ENCODE peak calls at places on chromosomes 1 and 21, in seven cellular contexts. R is heart left ventricle, L is H1, A is tibial nerve, X is AG10803, D is left lung, O is right lobe of liver. T is an unnamed sample.

GRCh38 chr1:92749024-92749634 is 35.8 kb downstream of the EVI5 start:
- DNase-seq in R (no peak), L (no peak), A (no peak), X (peak; percentile 78), D (no peak), O (no peak), T (no peak)

GRCh38 chr1:50333595-50333974 is 89.7 kb downstream of the DMRTA2 start:
- DNase-seq in R (peak; percentile 79), L (peak; percentile 25), A (no peak), X (peak; percentile 15), D (peak; percentile 39), O (peak; percentile 57), T (peak; percentile 63)

GRCh38 chr21:44550807-44551206 is 498 bp downstream of the KRTAP10-2 start:
- DNase-seq in R (no peak), L (no peak), A (no peak), X (no peak), D (no peak), O (no peak), T (no peak)

GRCh38 chr1:41592451-41593125 is 108.1 kb upstream of the EDN2 start:
- DNase-seq in R (no peak), L (no peak), A (no peak), X (no peak), D (no peak), O (no peak), T (no peak)

GRCh38 chr1:68384321-68384813 is 65.4 kb downstream of the RPE65 start:
- DNase-seq in R (no peak), L (peak; percentile 10), A (no peak), X (peak; percentile 99), D (no peak), O (no peak), T (no peak)

GRCh38 chr1:107936498-107937481 is 28.2 kb downstream of the VAV3 start:
- DNase-seq in R (no peak), L (peak; percentile 64), A (no peak), X (peak; percentile 99), D (peak; percentile 61), O (no peak), T (no peak)

GRCh38 chr1:8004803-8005573 is 21.1 kb downstream of the ERRFI1 start:
- DNase-seq in R (peak; percentile 85), L (no peak), A (peak; percentile 90), X (peak; percentile 99), D (peak; percentile 56), O (peak; percentile 72), T (no peak)

GRCh38 chr21:36419996-36420395 is 34.8 kb downstream of the CHAF1B start:
- DNase-seq in R (peak; percentile 85), L (peak; percentile 70), A (peak; percentile 38), X (peak; percentile 90), D (peak; percentile 74), O (peak; percentile 78), T (peak; percentile 77)

GRCh38 chr1:106883208-106883607 is 173.3 kb upstream of the PRMT6 start:
- DNase-seq in R (no peak), L (no peak), A (no peak), X (no peak), D (no peak), O (no peak), T (no peak)
- TF ChIP-seq CTCF in R (no peak), L (no peak), A (no peak), X (no peak), D (no peak), O (no peak), T (no peak)

GRCh38 chr1:165686121-165686970 is 12.0 kb downstream of the ALDH9A1 start:
- DNase-seq in R (no peak), L (peak; percentile 19), A (no peak), X (no peak), D (no peak), O (no peak), T (no peak)
- TF ChIP-seq CTCF in R (no peak), L (peak; percentile 48), A (no peak), X (no peak), D (no peak), O (no peak), T (no peak)

GRCh38 chr1:182207300-182207699 is 145.8 kb upstream of the ZNF648 start:
- DNase-seq in R (no peak), L (no peak), A (no peak), X (no peak), D (no peak), O (no peak), T (no peak)

GRCh38 chr1:182206628-182207239 is 145.2 kb upstream of the ZNF648 start:
- DNase-seq in R (peak; percentile 64), L (no peak), A (peak; percentile 74), X (peak; percentile 59), D (no peak), O (no peak), T (no peak)

GRCh38 chr1:182210417-182210816 is 148.9 kb upstream of the ZNF648 start:
- DNase-seq in R (no peak), L (no peak), A (no peak), X (no peak), D (no peak), O (no peak), T (no peak)

GRCh38 chr1:182200025-182200814 is 138.7 kb upstream of the ZNF648 start:
- DNase-seq in R (no peak), L (no peak), A (no peak), X (no peak), D (no peak), O (no peak), T (no peak)

GRCh38 chr1:182205378-182206022 is 144.0 kb upstream of the ZNF648 start:
- DNase-seq in R (no peak), L (no peak), A (no peak), X (no peak), D (no peak), O (no peak), T (no peak)
- TF ChIP-seq CTCF in R (no peak), L (no peak), A (no peak), X (no peak), D (no peak), O (no peak), T (no peak)

GRCh38 chr1:20586939-20587638 is 1.8 kb upstream of the CDA start:
- DNase-seq in R (no peak), L (no peak), A (no peak), X (no peak), D (no peak), O (no peak), T (no peak)
- TF ChIP-seq CTCF in R (no peak), L (no peak), A (no peak), X (peak; percentile 33), D (no peak), O (no peak), T (no peak)

DNA sequence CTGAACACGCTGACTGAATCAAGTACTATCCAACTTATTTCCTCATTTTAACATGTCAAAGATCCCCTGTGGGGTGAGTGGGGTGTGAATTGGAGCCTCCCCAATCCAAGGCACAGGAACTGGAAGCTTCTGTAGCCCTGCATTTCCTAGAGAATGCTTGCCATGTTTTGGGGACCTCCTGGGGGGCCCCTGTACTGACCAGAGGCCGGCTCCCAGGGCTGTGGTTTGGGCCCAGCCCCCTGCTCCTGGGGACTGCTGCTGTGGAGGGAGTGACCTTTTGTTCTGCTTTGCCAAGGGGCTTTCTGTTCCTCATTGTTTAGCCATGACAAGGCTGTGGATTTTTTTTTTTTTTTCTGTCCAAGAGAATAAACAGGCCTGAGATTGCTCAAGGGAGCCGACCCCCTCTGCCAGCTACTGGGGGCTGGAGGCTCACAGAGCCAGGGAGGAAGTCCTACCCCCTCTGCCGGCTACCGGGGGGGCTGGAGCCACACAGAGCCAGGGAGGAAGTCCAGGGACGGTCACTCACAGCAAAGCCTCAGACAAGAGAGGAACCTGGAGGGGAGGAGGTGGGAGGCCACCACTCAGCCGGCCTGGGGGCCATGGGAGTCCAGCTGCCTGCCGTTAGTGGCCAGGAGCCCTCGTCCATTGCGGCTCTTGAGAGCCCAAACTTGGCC is 17.4 kb downstream of the TNFRSF1B start:
- DNase-seq in R (peak; percentile 93), L (no peak), A (peak; percentile 46), X (peak; percentile 83), D (peak; percentile 89), O (peak; percentile 84), T (no peak)
- TF ChIP-seq CTCF in R (peak; percentile 15), L (no peak), A (peak; percentile 19), X (peak; percentile 38), D (no peak), O (peak; percentile 20), T (no peak)

GRCh38 chr1:178548108-178548507 is 35.2 kb downstream of the TEX35 start:
- DNase-seq in R (no peak), L (no peak), A (no peak), X (no peak), D (no peak), O (no peak), T (no peak)
- TF ChIP-seq CTCF in R (no peak), L (peak; percentile 66), A (no peak), X (no peak), D (no peak), O (no peak), T (no peak)

DNA sequence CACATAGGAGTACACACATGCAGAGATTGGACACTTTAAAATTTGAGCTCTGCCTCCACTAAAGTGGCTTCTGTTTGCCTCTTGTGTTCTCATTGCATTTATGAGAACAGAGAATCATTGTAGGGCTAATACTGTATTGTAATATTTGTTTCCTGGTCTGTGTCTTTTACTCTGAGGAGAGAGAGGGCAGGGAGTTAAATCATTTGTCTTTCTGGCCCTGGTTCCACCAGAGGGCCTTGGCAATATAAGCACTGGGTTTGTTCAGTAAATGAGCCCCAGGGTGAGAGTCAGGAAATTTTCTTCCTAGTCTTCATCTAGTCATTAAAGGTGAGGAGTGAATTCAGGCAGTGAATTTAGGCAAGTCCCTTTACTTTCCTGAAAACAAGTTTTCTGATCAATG is 70.3 kb downstream of the NFIA start:
- DNase-seq in R (no peak), L (no peak), A (no peak), X (no peak), D (no peak), O (no peak), T (no peak)
- TF ChIP-seq CTCF in R (no peak), L (no peak), A (no peak), X (no peak), D (no peak), O (no peak), T (no peak)

DNA sequence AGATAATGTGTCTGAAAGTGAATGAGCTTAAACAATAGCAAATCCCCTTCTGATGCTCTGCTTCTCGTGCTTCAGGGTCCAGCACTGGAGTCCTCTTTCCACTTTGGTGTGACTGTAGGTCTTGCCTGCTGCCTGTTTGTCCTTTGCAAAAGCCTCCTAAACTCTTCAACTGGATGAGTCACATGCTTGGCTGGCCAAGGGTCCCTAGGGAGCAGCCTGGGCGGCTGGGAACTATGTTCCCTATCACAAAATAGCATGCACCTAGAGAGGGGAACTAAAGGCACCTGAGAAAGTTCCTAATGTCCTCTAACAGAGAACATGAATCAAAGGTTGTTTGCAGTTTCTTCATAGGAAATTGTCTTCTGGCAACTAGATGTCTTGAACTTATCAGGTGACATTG is 607.2 kb upstream of the PLXNA2 start:
- DNase-seq in R (no peak), L (no peak), A (no peak), X (peak; percentile 5), D (no peak), O (no peak), T (no peak)
- TF ChIP-seq CTCF in R (no peak), L (no peak), A (no peak), X (no peak), D (no peak), O (no peak), T (no peak)

T was measured in mesothelial cell of epicardium.